ENCODE peak calls at places on chromosomes 4 and X, in eight cellular contexts. S is left ventricle myocardium inferior; I is stimulated activated CD4-positive, alpha-beta T cell treated with anti-CD3 and anti-CD28 coated beads, Interleukin-12 subunit alpha, Interleukin-12 subunit beta, amount 100 ng/mL, for 48 hours; U is Peyer's patch; K is stimulated activated naive B cell treated with anti-CD40 and anti-IgM and Interleukin-4, amounts not matched to agents 10 μg/mL and 1 μg/mL and 100 μg/mL, for 72 hours; Y is glutamatergic neuron; Q is dermis microvascular lymphatic vessel endothelial cell; H is NCI-H446 treated with DMSO at 0.1 percent for 48 hours. X is an unnamed sample.
A peak's percentile ranks its signal among the peaks of the same experiment; 100 is the strongest.

GRCh38 chrX:69076084-69076483 is 89.2 kb downstream of the PJA1 start:
- DNase-seq in S (no peak), I (no peak), U (no peak), K (no peak), Y (no peak), Q (no peak), H (no peak), X (no peak)

GRCh38 chr4:132587626-132588025 is 561.5 kb upstream of the PCDH10 start:
- DNase-seq in S (no peak), I (no peak), U (no peak), K (no peak), Y (no peak), Q (peak; percentile 23), H (no peak), X (no peak)

GRCh38 chr4:139266583-139267257 is 13.3 kb downstream of the MGARP start:
- DNase-seq in S (peak; percentile 76), I (peak; percentile 78), U (peak; percentile 65), K (peak; percentile 90), Y (peak; percentile 45), Q (peak; percentile 62), H (no peak), X (peak; percentile 67)

GRCh38 chr4:1721666-1722550 is 587 bp downstream of the TACC3 start:
- DNase-seq in S (no peak), I (no peak), U (peak; percentile 49), K (no peak), Y (no peak), Q (no peak), H (no peak), X (no peak)

GRCh38 chr4:71559957-71560541 is 221.2 kb downstream of the SLC4A4 start:
- DNase-seq in S (no peak), I (no peak), U (no peak), K (no peak), Y (no peak), Q (no peak), H (no peak), X (no peak)

GRCh38 chr4:140969296-140969695 is 164.0 kb downstream of the RNF150 start:
- DNase-seq in S (no peak), I (no peak), U (no peak), K (no peak), Y (no peak), Q (no peak), H (no peak), X (no peak)

GRCh38 chrX:104122829-104123228 is 10.5 kb downstream of the ZCCHC18 start:
- DNase-seq in S (no peak), I (no peak), U (no peak), K (no peak), Y (no peak), Q (peak; percentile 12), H (no peak), X (no peak)

GRCh38 chr4:47839259-47839658 is 1.4 kb upstream of the CORIN start:
- DNase-seq in S (no peak), I (peak; percentile 52), U (no peak), K (peak; percentile 18), Y (peak; percentile 27), Q (peak; percentile 7), H (no peak), X (peak; percentile 48)

GRCh38 chr4:39976945-39977488 is 694 bp downstream of the PDS5A start:
- DNase-seq in S (no peak), I (peak; percentile 42), U (peak; percentile 74), K (peak; percentile 52), Y (peak; percentile 57), Q (peak; percentile 50), H (no peak), X (no peak)

GRCh38 chr4:52989865-52990264 is 127.7 kb downstream of the RASL11B start:
- DNase-seq in S (no peak), I (no peak), U (no peak), K (no peak), Y (no peak), Q (no peak), H (no peak), X (no peak)

GRCh38 chrX:80335062-80335830 is 85.0 kb upstream of the TENT5D start:
- DNase-seq in S (peak; percentile 26), I (peak; percentile 9), U (peak; percentile 67), K (no peak), Y (peak; percentile 84), Q (no peak), H (no peak), X (no peak)

GRCh38 chr4:74630551-74630950 is 163.8 kb downstream of the BTC start:
- DNase-seq in S (no peak), I (no peak), U (no peak), K (no peak), Y (no peak), Q (no peak), H (no peak), X (no peak)

GRCh38 chr4:5165419-5166369 is 114.4 kb downstream of the STK32B start:
- DNase-seq in S (no peak), I (no peak), U (no peak), K (no peak), Y (peak; percentile 42), Q (peak; percentile 71), H (no peak), X (no peak)

GRCh38 chr4:14920237-14920636 is 82.0 kb upstream of the CPEB2 start:
- DNase-seq in S (no peak), I (no peak), U (no peak), K (no peak), Y (no peak), Q (no peak), H (no peak), X (no peak)

GRCh38 chr4:7186081-7186480 is 6.3 kb upstream of the SORCS2 start:
- DNase-seq in S (no peak), I (no peak), U (no peak), K (no peak), Y (peak; percentile 49), Q (no peak), H (no peak), X (no peak)

GRCh38 chr4:87011340-87012034 is 76.7 kb downstream of the AFF1 start:
- DNase-seq in S (no peak), I (no peak), U (no peak), K (no peak), Y (no peak), Q (peak; percentile 94), H (peak; percentile 57), X (no peak)

GRCh38 chrX:46461653-46462191 is 83.5 kb downstream of the ZNF674 start:
- DNase-seq in S (no peak), I (no peak), U (no peak), K (no peak), Y (no peak), Q (no peak), H (no peak), X (no peak)

GRCh38 chrX:150482537-150483217 is 85.7 kb upstream of the MTM1 start:
- DNase-seq in S (no peak), I (peak; percentile 32), U (no peak), K (peak; percentile 27), Y (no peak), Q (peak; percentile 66), H (peak; percentile 12), X (peak; percentile 21)

GRCh38 chrX:8179653-8180052 is 8.6 kb upstream of the VCX2 start:
- DNase-seq in S (no peak), I (no peak), U (no peak), K (no peak), Y (no peak), Q (no peak), H (no peak), X (no peak)

GRCh38 chr4:55125087-55125721 is at the start of gene KDR:
- DNase-seq in S (peak; percentile 56), I (no peak), U (peak; percentile 40), K (no peak), Y (peak; percentile 75), Q (peak; percentile 76), H (no peak), X (no peak)

GRCh38 chr4:80307183-80307735 is 28.3 kb upstream of the CFAP299 start:
- DNase-seq in S (no peak), I (no peak), U (no peak), K (no peak), Y (no peak), Q (peak; percentile 58), H (peak; percentile 3), X (no peak)

GRCh38 chr4:48342559-48342878 is 1.2 kb downstream of the SLAIN2 start:
- DNase-seq in S (no peak), I (no peak), U (no peak), K (no peak), Y (no peak), Q (no peak), H (no peak), X (peak; percentile 1)

GRCh38 chr4:15400911-15401671 is 26.7 kb upstream of the C1QTNF7 start:
- DNase-seq in S (peak; percentile 47), I (no peak), U (no peak), K (no peak), Y (no peak), Q (no peak), H (no peak), X (no peak)

GRCh38 chr4:155667538-155668511 is 1.2 kb downstream of the GUCY1A1 start:
- DNase-seq in S (peak; percentile 61), I (no peak), U (peak; percentile 49), K (peak; percentile 9), Y (peak; percentile 66), Q (peak; percentile 24), H (peak; percentile 16), X (no peak)

GRCh38 chrX:150152546-150152945 is 210.6 kb upstream of the MAMLD1 start:
- DNase-seq in S (no peak), I (no peak), U (no peak), K (no peak), Y (no peak), Q (no peak), H (no peak), X (no peak)

GRCh38 chr4:95267081-95267480 is 281.7 kb downstream of the UNC5C start:
- DNase-seq in S (no peak), I (no peak), U (no peak), K (no peak), Y (no peak), Q (peak; percentile 33), H (no peak), X (no peak)

GRCh38 chrX:10015711-10016515 is 48.8 kb downstream of the CLDN34 start:
- DNase-seq in S (peak; percentile 62), I (no peak), U (peak; percentile 48), K (no peak), Y (peak; percentile 65), Q (peak; percentile 52), H (no peak), X (no peak)

GRCh38 chr4:53478671-53479456 is 101.4 kb downstream of the FIP1L1 start:
- DNase-seq in S (no peak), I (no peak), U (no peak), K (no peak), Y (no peak), Q (no peak), H (no peak), X (no peak)

GRCh38 chr4:2735869-2736268 is 20.3 kb downstream of the TNIP2 start:
- DNase-seq in S (no peak), I (no peak), U (no peak), K (no peak), Y (no peak), Q (no peak), H (no peak), X (no peak)

GRCh38 chr4:71713611-71714203 is 70.2 kb downstream of the GC start:
- DNase-seq in S (no peak), I (no peak), U (no peak), K (no peak), Y (no peak), Q (peak; percentile 54), H (peak; percentile 22), X (no peak)

GRCh38 chr4:100367451-100367850 is 150.4 kb downstream of the EMCN start:
- DNase-seq in S (no peak), I (no peak), U (no peak), K (no peak), Y (no peak), Q (peak; percentile 75), H (no peak), X (no peak)

GRCh38 chr4:17058506-17058905 is 160.1 kb upstream of the LDB2 start:
- DNase-seq in S (peak; percentile 16), I (no peak), U (no peak), K (no peak), Y (no peak), Q (no peak), H (no peak), X (no peak)

GRCh38 chr4:13721894-13722293 is 94.4 kb upstream of the BOD1L1 start:
- DNase-seq in S (no peak), I (no peak), U (no peak), K (no peak), Y (no peak), Q (no peak), H (no peak), X (no peak)

GRCh38 chr4:124307143-124307542 is 405.4 kb downstream of the ANKRD50 start:
- DNase-seq in S (no peak), I (no peak), U (no peak), K (no peak), Y (no peak), Q (no peak), H (no peak), X (no peak)